ENCODE peak calls at places on chromosomes 16 and 17, in four cellular contexts. K is AG09309, R is MCF 10A, N is psoas muscle. W is an unnamed sample.

GRCh38 chr17:418421-418751 is 65.8 kb upstream of the RPH3AL start:
- DNase-seq in N (no peak), R (no peak), K (no peak), W (no peak)

GRCh38 chr16:67173808-67174705 is 3.7 kb downstream of the NOL3 start:
- DNase-seq in N (peak; percentile 95), R (peak; percentile 91), K (no peak), W (no peak)

GRCh38 chr16:55021595-55022475 is 91.2 kb downstream of the IRX5 start:
- DNase-seq in K (peak; percentile 45), N (no peak), R (peak; percentile 57), W (no peak)

GRCh38 chr16:7025616-7026190 is 306.9 kb upstream of the RBFOX1 start:
- DNase-seq in N (peak; percentile 74), R (peak; percentile 6), K (no peak), W (peak; percentile 85)

GRCh38 chr17:80027043-80027435 is 8.6 kb downstream of the TBC1D16 start:
- DNase-seq in N (no peak), K (no peak), R (no peak), W (no peak)

GRCh38 chr16:57533618-57534336 is 2.6 kb downstream of the CCDC102A start:
- DNase-seq in K (no peak), N (no peak), R (no peak), W (peak; percentile 57)

GRCh38 chr17:773467-774319 is 8.4 kb downstream of the GLOD4 start:
- DNase-seq in R (no peak), K (no peak), N (no peak), W (no peak)

GRCh38 chr16:46916980-46917379 is 32.8 kb downstream of the GPT2 start:
- DNase-seq in N (peak; percentile 12), R (no peak), K (no peak), W (no peak)

GRCh38 chr16:84013787-84014569 is 28.6 kb downstream of the SLC38A8 start:
- DNase-seq in N (no peak), K (no peak), R (peak; percentile 98), W (peak; percentile 78)

GRCh38 chr17:74513987-74514631 is 17.2 kb downstream of the CD300LB start:
- DNase-seq in K (no peak), R (peak; percentile 60), N (no peak), W (no peak)

GRCh38 chr17:51670899-51671298 is 410.6 kb downstream of the UTP18 start:
- DNase-seq in K (no peak), R (no peak), N (no peak), W (no peak)

GRCh38 chr17:32142857-32143524 is 689 bp downstream of the RHOT1 start:
- DNase-seq in R (peak; percentile 75), N (peak; percentile 74), K (no peak), W (peak; percentile 73)

GRCh38 chr17:78323821-78324390 is 36.0 kb downstream of the SOCS3 start:
- DNase-seq in N (no peak), R (no peak), K (no peak), W (no peak)

GRCh38 chr17:19724501-19725420 is 8.4 kb upstream of the SLC47A2 start:
- DNase-seq in K (no peak), R (peak; percentile 91), N (peak; percentile 85), W (peak; percentile 67)

GRCh38 chr17:77501101-77501566 is 360.4 kb downstream of the SEC14L1 start:
- DNase-seq in K (no peak), R (no peak), N (peak; percentile 48), W (no peak)

GRCh38 chr17:79461041-79461440 is 149.8 kb downstream of the RBFOX3 start:
- DNase-seq in R (peak; percentile 10), N (no peak), K (no peak), W (no peak)

GRCh38 chr17:67800495-67800928 is 24.8 kb upstream of the BPTF start:
- DNase-seq in R (peak; percentile 83), K (peak; percentile 44), N (peak; percentile 80), W (peak; percentile 71)

GRCh38 chr17:19345067-19345460 is 17.5 kb downstream of the B9D1 start:
- DNase-seq in N (no peak), R (no peak), K (no peak), W (no peak)

GRCh38 chr17:70040336-70040735 is 34.7 kb upstream of the KCNJ16 start:
- DNase-seq in K (no peak), R (peak; percentile 69), N (no peak), W (no peak)

GRCh38 chr16:27235938-27236245 is 32.6 kb downstream of the KDM8 start:
- DNase-seq in N (no peak), R (no peak), K (no peak), W (no peak)

GRCh38 chr16:47886631-47887415 is 269.0 kb downstream of the ABCC12 start:
- DNase-seq in R (no peak), N (no peak), K (no peak), W (no peak)

GRCh38 chr16:80191928-80192327 is 348.9 kb upstream of the DYNLRB2 start:
- DNase-seq in N (no peak), K (no peak), R (no peak), W (no peak)

GRCh38 chr17:11943759-11944347 is 53.4 kb downstream of the ZNF18 start:
- DNase-seq in K (no peak), R (peak; percentile 66), N (no peak), W (no peak)

GRCh38 chr17:36947922-36948716 is 635 bp upstream of the AATF start:
- DNase-seq in R (peak; percentile 16), N (no peak), K (no peak), W (no peak)

GRCh38 chr17:72972263-72972951 is 120.1 kb downstream of the SLC39A11 start:
- DNase-seq in K (no peak), N (no peak), R (no peak), W (no peak)

GRCh38 chr17:72969293-72969692 is 123.2 kb downstream of the SLC39A11 start:
- DNase-seq in N (no peak), R (no peak), K (no peak), W (no peak)

GRCh38 chr17:72971513-72971880 is 121.0 kb downstream of the SLC39A11 start:
- DNase-seq in K (no peak), N (no peak), R (no peak), W (no peak)

GRCh38 chr17:72970246-72970645 is 122.2 kb downstream of the SLC39A11 start:
- DNase-seq in R (no peak), K (no peak), N (no peak), W (no peak)

GRCh38 chr17:72970794-72971512 is 121.5 kb downstream of the SLC39A11 start:
- DNase-seq in R (no peak), K (no peak), N (no peak), W (no peak)
- TF ChIP-seq CTCF in R (no peak), K (no peak), N (no peak), W (no peak)

GRCh38 chr17:7932949-7933348 is 943 bp downstream of the CNTROB start:
- DNase-seq in R (peak; percentile 53), K (no peak), N (no peak), W (no peak)
- TF ChIP-seq CTCF in R (peak; percentile 9), K (peak; percentile 40), N (no peak), W (peak; percentile 32)

GRCh38 chr16:50265260-50265659 is 1.1 kb upstream of the ADCY7 start:
- DNase-seq in K (no peak), R (peak; percentile 43), N (peak; percentile 48), W (no peak)
- TF ChIP-seq CTCF in K (peak; percentile 28), R (no peak), N (no peak), W (no peak)

GRCh38 chr16:3020604-3021448 is 658 bp downstream of the TNFRSF12A start:
- DNase-seq in N (peak; percentile 96), K (peak; percentile 68), R (peak; percentile 91), W (no peak)

GRCh38 chr16:3022208-3022696 is 1.5 kb downstream of the HCFC1R1 start:
- DNase-seq in K (peak; percentile 86), R (peak; percentile 97), N (peak; percentile 95), W (no peak)

GRCh38 chr16:3022697-3023414 is 886 bp downstream of the HCFC1R1 start:
- DNase-seq in R (peak; percentile 53), N (peak; percentile 84), K (no peak), W (no peak)

GRCh38 chr16:3020247-3020603 is at the start of gene TNFRSF12A:
- DNase-seq in N (peak; percentile 88), K (no peak), R (peak; percentile 80), W (no peak)

GRCh38 chr16:3021449-3022207 is 1.5 kb downstream of the TNFRSF12A start:
- DNase-seq in K (peak; percentile 82), N (peak; percentile 96), R (peak; percentile 98), W (peak; percentile 84)
- TF ChIP-seq CTCF in K (peak; percentile 44), N (peak; percentile 33), R (peak; percentile 19), W (peak; percentile 54)

DNA sequence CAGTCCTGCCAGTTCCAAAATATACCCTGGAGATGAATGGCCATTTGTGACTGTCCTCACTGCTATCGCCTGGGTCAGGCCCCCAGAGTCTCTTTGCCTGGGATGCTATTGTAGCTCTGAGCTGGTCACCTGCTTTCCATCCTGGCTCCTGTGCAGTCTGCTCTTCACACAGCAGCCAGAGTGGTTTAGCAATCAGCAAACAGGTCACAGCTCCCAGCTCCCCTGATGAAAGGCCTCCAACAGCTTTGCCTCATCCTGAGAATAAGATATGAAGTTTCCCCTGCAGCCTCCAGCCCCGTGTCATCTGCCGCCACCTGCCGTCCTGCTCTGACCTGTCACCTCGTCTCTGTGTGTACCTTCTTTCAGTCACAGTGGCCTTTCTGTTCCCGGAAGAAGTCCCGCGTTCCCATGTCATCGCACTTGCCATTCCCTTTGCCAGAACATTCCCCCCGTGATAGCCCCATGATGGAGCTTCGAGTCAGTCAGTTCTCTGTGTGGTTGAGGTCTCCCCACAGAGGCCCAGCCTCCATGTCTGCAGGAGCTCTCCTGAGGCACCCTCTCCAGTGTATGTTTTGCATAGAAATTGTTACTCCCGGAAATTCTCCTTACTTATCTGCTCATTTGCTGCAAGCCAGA is 281.5 kb downstream of the SNX29 start:
- DNase-seq in R (no peak), N (no peak), K (no peak), W (no peak)
- TF ChIP-seq CTCF in R (no peak), N (no peak), K (no peak), W (peak; percentile 20)

GRCh38 chr16:14286381-14287230 is 215.5 kb downstream of the MRTFB start:
- DNase-seq in R (no peak), K (peak; percentile 18), N (peak; percentile 58), W (peak; percentile 62)

GRCh38 chr16:14284930-14285541 is 213.9 kb downstream of the MRTFB start:
- DNase-seq in K (peak; percentile 23), N (peak; percentile 83), R (peak; percentile 76), W (no peak)

GRCh38 chr16:14291941-14292825 is 221.1 kb downstream of the MRTFB start:
- DNase-seq in R (no peak), K (no peak), N (no peak), W (no peak)

GRCh38 chr16:14285542-14286380 is 214.6 kb downstream of the MRTFB start:
- DNase-seq in N (peak; percentile 95), K (peak; percentile 83), R (peak; percentile 92), W (peak; percentile 99)

GRCh38 chr16:14289692-14290340 is 218.7 kb downstream of the MRTFB start:
- DNase-seq in N (no peak), R (peak; percentile 40), K (no peak), W (no peak)
- TF ChIP-seq CTCF in N (peak; percentile 22), R (peak; percentile 58), K (peak; percentile 42), W (peak; percentile 71)

GRCh38 chr17:8887834-8888703 is 20.6 kb upstream of the PIK3R6 start:
- DNase-seq in R (peak; percentile 29), K (no peak), N (no peak), W (no peak)
- TF ChIP-seq CTCF in R (no peak), K (no peak), N (peak; percentile 16), W (peak; percentile 50)

W was measured in type B pancreatic cell.